ENCODE peak calls at places on chromosome 13, in five cellular contexts. R, W, X, V and T are unnamed samples.

GRCh38 chr13:90690458-90691063 is 656.9 kb upstream of the MIR17HG start:
- DNase-seq in R (no peak), W (no peak), X (peak; percentile 91), V (no peak), T (no peak)

GRCh38 chr13:21435710-21436151 is 23.4 kb downstream of the ZDHHC20 start:
- DNase-seq in R (peak; percentile 80), W (peak; percentile 79), X (peak; percentile 87), V (peak; percentile 39), T (peak; percentile 42)

GRCh38 chr13:100491164-100491847 is 97.3 kb downstream of the GGACT start:
- DNase-seq in R (peak; percentile 30), W (peak; percentile 34), X (peak; percentile 90), V (no peak), T (no peak)

GRCh38 chr13:113567681-113568080 is 16.9 kb upstream of the TFDP1 start:
- DNase-seq in R (no peak), W (no peak), X (no peak), V (no peak), T (no peak)

GRCh38 chr13:97005631-97006262 is 11.5 kb upstream of the OXGR1 start:
- DNase-seq in R (no peak), W (no peak), X (peak; percentile 74), V (no peak), T (no peak)

GRCh38 chr13:74227476-74228158 is 93.4 kb upstream of the KLF12 start:
- DNase-seq in R (no peak), W (no peak), X (no peak), V (no peak), T (no peak)

GRCh38 chr13:44646044-44646443 is 69.9 kb upstream of the TSC22D1 start:
- DNase-seq in R (no peak), W (no peak), X (no peak), V (no peak), T (no peak)

GRCh38 chr13:44768775-44769578 is 192.8 kb upstream of the TSC22D1 start:
- DNase-seq in R (no peak), W (no peak), X (no peak), V (peak; percentile 21), T (no peak)

GRCh38 chr13:50664961-50665360 is 178.5 kb downstream of the DLEU7 start:
- DNase-seq in R (no peak), W (no peak), X (no peak), V (no peak), T (no peak)

GRCh38 chr13:111281751-111282311 is 38.6 kb upstream of the TEX29 start:
- DNase-seq in R (no peak), W (no peak), X (peak; percentile 81), V (no peak), T (no peak)

GRCh38 chr13:40221460-40222201 is 444.8 kb downstream of the FOXO1 start:
- DNase-seq in R (no peak), W (no peak), X (peak; percentile 99), V (peak; percentile 15), T (no peak)

GRCh38 chr13:20703785-20704458 is 423 bp downstream of the IL17D start:
- DNase-seq in R (peak; percentile 22), W (peak; percentile 79), X (peak; percentile 84), V (peak; percentile 84), T (peak; percentile 56)

GRCh38 chr13:21707586-21707985 is 36.7 kb downstream of the FGF9 start:
- DNase-seq in R (no peak), W (no peak), X (no peak), V (no peak), T (no peak)

GRCh38 chr13:105997436-105998232 is 537.8 kb downstream of the EFNB2 start:
- DNase-seq in R (no peak), W (no peak), X (no peak), V (no peak), T (no peak)

GRCh38 chr13:79491715-79492114 is 10.8 kb downstream of the NDFIP2 start:
- DNase-seq in R (peak; percentile 6), W (no peak), X (peak; percentile 88), V (no peak), T (no peak)

GRCh38 chr13:113288880-113289279 is 8.2 kb upstream of the LAMP1 start:
- DNase-seq in R (no peak), W (no peak), X (no peak), V (no peak), T (no peak)

GRCh38 chr13:48334534-48335127 is 31.1 kb downstream of the RB1 start:
- DNase-seq in R (peak; percentile 21), W (no peak), X (peak; percentile 74), V (no peak), T (no peak)

GRCh38 chr13:46592410-46592809 is 39.4 kb downstream of the LRCH1 start:
- DNase-seq in R (no peak), W (no peak), X (no peak), V (no peak), T (no peak)

GRCh38 chr13:75495938-75496337 is 14.0 kb upstream of the TBC1D4 start:
- DNase-seq in R (no peak), W (no peak), X (peak; percentile 93), V (no peak), T (no peak)

GRCh38 chr13:26721251-26721939 is 39.2 kb downstream of the GPR12 start:
- DNase-seq in R (no peak), W (no peak), X (peak; percentile 25), V (peak; percentile 31), T (peak; percentile 53)

GRCh38 chr13:113539822-113540221 is 44.7 kb upstream of the TFDP1 start:
- DNase-seq in R (no peak), W (no peak), X (no peak), V (no peak), T (no peak)

GRCh38 chr13:61110804-61111203 is 304.8 kb downstream of the PCDH20 start:
- DNase-seq in R (no peak), W (no peak), X (no peak), V (no peak), T (no peak)

GRCh38 chr13:43316997-43317396 is 293.6 kb downstream of the DNAJC15 start:
- DNase-seq in R (peak; percentile 15), W (peak; percentile 34), X (peak; percentile 72), V (no peak), T (no peak)

GRCh38 chr13:99970761-99971575 is 599 bp downstream of the ZIC5 start:
- DNase-seq in R (no peak), W (no peak), X (no peak), V (no peak), T (no peak)

GRCh38 chr13:83732755-83733154 is 149.5 kb downstream of the SLITRK1 start:
- DNase-seq in R (no peak), W (no peak), X (no peak), V (no peak), T (no peak)

GRCh38 chr13:84864341-84864740 is 934.9 kb downstream of the SLITRK6 start:
- DNase-seq in R (no peak), W (no peak), X (no peak), V (no peak), T (no peak)

GRCh38 chr13:50401721-50402510 is 386.7 kb downstream of the KCNRG start:
- DNase-seq in R (no peak), W (no peak), X (peak; percentile 34), V (no peak), T (no peak)

GRCh38 chr13:28819046-28819747 is 942 bp upstream of the MTUS2 start:
- DNase-seq in R (no peak), W (no peak), X (peak; percentile 37), V (no peak), T (no peak)

GRCh38 chr13:59531571-59532091 is 632.1 kb downstream of the DIAPH3 start:
- DNase-seq in R (peak; percentile 59), W (peak; percentile 90), X (peak; percentile 85), V (no peak), T (no peak)

GRCh38 chr13:113291997-113292862 is 4.8 kb upstream of the LAMP1 start:
- DNase-seq in R (no peak), W (peak; percentile 37), X (peak; percentile 34), V (peak; percentile 36), T (no peak)

GRCh38 chr13:106361621-106362020 is 173.8 kb downstream of the EFNB2 start:
- DNase-seq in R (no peak), W (no peak), X (no peak), V (no peak), T (no peak)

GRCh38 chr13:30585748-30586262 is 31.9 kb upstream of the USPL1 start:
- DNase-seq in R (peak; percentile 41), W (no peak), X (peak; percentile 66), V (no peak), T (no peak)

GRCh38 chr13:40982772-40983171 is 36.3 kb downstream of the ELF1 start:
- DNase-seq in R (peak; percentile 42), W (peak; percentile 33), X (peak; percentile 87), V (peak; percentile 58), T (peak; percentile 44)

GRCh38 chr13:109790951-109791605 is 4.7 kb upstream of the IRS2 start:
- DNase-seq in R (peak; percentile 55), W (no peak), X (peak; percentile 77), V (no peak), T (peak; percentile 7)

GRCh38 chr13:94701313-94702180 is 10.8 kb downstream of the SOX21 start:
- DNase-seq in R (no peak), W (no peak), X (no peak), V (no peak), T (no peak)

GRCh38 chr13:25756916-25757315 is 294.9 kb downstream of the SHISA2 start:
- DNase-seq in R (no peak), W (no peak), X (no peak), V (no peak), T (no peak)

GRCh38 chr13:33678906-33679657 is 138.9 kb upstream of the RFC3 start:
- DNase-seq in R (peak; percentile 87), W (peak; percentile 66), X (peak; percentile 88), V (peak; percentile 85), T (peak; percentile 54)

GRCh38 chr13:96104516-96104915 is 14.6 kb downstream of the HS6ST3 start:
- DNase-seq in R (no peak), W (no peak), X (no peak), V (no peak), T (no peak)